ENCODE peak calls at places on chromosomes 4 and X, in nine cellular contexts. One of them, this sample, is unnamed.

GRCh38 chrX:116240446-116240845 is 69.9 kb downstream of the AGTR2 start:
- DNase-seq in CD8-positive, alpha-beta memory T cell: no peak
- DNase-seq in kidney: no peak
- DNase-seq in A549: no peak
- DNase-seq in astrocyte of the cerebellum: no peak
- DNase-seq in left ventricle myocardium inferior: no peak
- DNase-seq in pancreas: no peak
- DNase-seq in AG09309: no peak
- DNase-seq in Caco-2: no peak
- DNase-seq in this sample: no peak

GRCh38 chr4:11769425-11769824 is 340.7 kb upstream of the HS3ST1 start:
- DNase-seq in CD8-positive, alpha-beta memory T cell: no peak
- DNase-seq in kidney: no peak
- DNase-seq in A549: no peak
- DNase-seq in astrocyte of the cerebellum: no peak
- DNase-seq in left ventricle myocardium inferior: no peak
- DNase-seq in pancreas: no peak
- DNase-seq in AG09309: no peak
- DNase-seq in Caco-2: no peak
- DNase-seq in this sample: no peak

GRCh38 chrX:97089116-97089515 is 205.4 kb downstream of the RPA4 start:
- DNase-seq in CD8-positive, alpha-beta memory T cell: no peak
- DNase-seq in kidney: no peak
- DNase-seq in A549: no peak
- DNase-seq in astrocyte of the cerebellum: no peak
- DNase-seq in left ventricle myocardium inferior: no peak
- DNase-seq in pancreas: no peak
- DNase-seq in AG09309: no peak
- DNase-seq in Caco-2: no peak
- DNase-seq in this sample: no peak

GRCh38 chrX:134443461-134443860 is 16.5 kb upstream of the HPRT1 start:
- DNase-seq in CD8-positive, alpha-beta memory T cell: no peak
- DNase-seq in kidney: no peak
- DNase-seq in A549: no peak
- DNase-seq in astrocyte of the cerebellum: no peak
- DNase-seq in left ventricle myocardium inferior: no peak
- DNase-seq in pancreas: no peak
- DNase-seq in AG09309: no peak
- DNase-seq in Caco-2: no peak
- DNase-seq in this sample: no peak

GRCh38 chr4:80713409-80713808 is 317.1 kb upstream of the BMP3 start:
- DNase-seq in CD8-positive, alpha-beta memory T cell: no peak
- DNase-seq in kidney: no peak
- DNase-seq in A549: no peak
- DNase-seq in astrocyte of the cerebellum: no peak
- DNase-seq in left ventricle myocardium inferior: no peak
- DNase-seq in pancreas: no peak
- DNase-seq in AG09309: no peak
- DNase-seq in Caco-2: no peak
- DNase-seq in this sample: no peak

GRCh38 chrX:74781507-74782034 is 143.7 kb downstream of the NEXMIF start:
- DNase-seq in CD8-positive, alpha-beta memory T cell: no peak
- DNase-seq in kidney: no peak
- DNase-seq in A549: no peak
- DNase-seq in astrocyte of the cerebellum: no peak
- DNase-seq in left ventricle myocardium inferior: no peak
- DNase-seq in pancreas: no peak
- DNase-seq in AG09309: no peak
- DNase-seq in Caco-2: no peak
- DNase-seq in this sample: no peak

GRCh38 chrX:29376584-29376983 is 789.3 kb downstream of the IL1RAPL1 start:
- DNase-seq in CD8-positive, alpha-beta memory T cell: no peak
- DNase-seq in kidney: no peak
- DNase-seq in A549: no peak
- DNase-seq in astrocyte of the cerebellum: no peak
- DNase-seq in left ventricle myocardium inferior: no peak
- DNase-seq in pancreas: no peak
- DNase-seq in AG09309: no peak
- DNase-seq in Caco-2: no peak
- DNase-seq in this sample: no peak

GRCh38 chr4:124060261-124060918 is 652.1 kb downstream of the ANKRD50 start:
- DNase-seq in CD8-positive, alpha-beta memory T cell: no peak
- DNase-seq in kidney: no peak
- DNase-seq in A549: no peak
- DNase-seq in astrocyte of the cerebellum: peak
- DNase-seq in left ventricle myocardium inferior: peak
- DNase-seq in pancreas: no peak
- DNase-seq in AG09309: no peak
- DNase-seq in Caco-2: no peak
- DNase-seq in this sample: no peak

GRCh38 chr4:121712001-121712655 is 15.3 kb upstream of the ANXA5 start:
- DNase-seq in CD8-positive, alpha-beta memory T cell: no peak
- DNase-seq in kidney: no peak
- DNase-seq in A549: no peak
- DNase-seq in astrocyte of the cerebellum: no peak
- DNase-seq in left ventricle myocardium inferior: no peak
- DNase-seq in pancreas: no peak
- DNase-seq in AG09309: no peak
- DNase-seq in Caco-2: no peak
- DNase-seq in this sample: no peak

GRCh38 chr4:98540803-98541202 is 117.6 kb downstream of the TSPAN5 start:
- DNase-seq in CD8-positive, alpha-beta memory T cell: no peak
- DNase-seq in kidney: no peak
- DNase-seq in A549: no peak
- DNase-seq in astrocyte of the cerebellum: no peak
- DNase-seq in left ventricle myocardium inferior: no peak
- DNase-seq in pancreas: no peak
- DNase-seq in AG09309: no peak
- DNase-seq in Caco-2: no peak
- DNase-seq in this sample: no peak

GRCh38 chr4:147085796-147086195 is 140.1 kb upstream of the TTC29 start:
- DNase-seq in CD8-positive, alpha-beta memory T cell: no peak
- DNase-seq in kidney: no peak
- DNase-seq in A549: no peak
- DNase-seq in astrocyte of the cerebellum: no peak
- DNase-seq in left ventricle myocardium inferior: no peak
- DNase-seq in pancreas: no peak
- DNase-seq in AG09309: no peak
- DNase-seq in Caco-2: no peak
- DNase-seq in this sample: no peak

GRCh38 chr4:94559351-94559806 is 107.6 kb downstream of the PDLIM5 start:
- DNase-seq in CD8-positive, alpha-beta memory T cell: no peak
- DNase-seq in kidney: no peak
- DNase-seq in A549: no peak
- DNase-seq in astrocyte of the cerebellum: no peak
- DNase-seq in left ventricle myocardium inferior: no peak
- DNase-seq in pancreas: no peak
- DNase-seq in AG09309: no peak
- DNase-seq in Caco-2: no peak
- DNase-seq in this sample: no peak

GRCh38 chr4:19348746-19349145 is 903.0 kb upstream of the SLIT2 start:
- DNase-seq in CD8-positive, alpha-beta memory T cell: no peak
- DNase-seq in kidney: no peak
- DNase-seq in A549: no peak
- DNase-seq in astrocyte of the cerebellum: peak
- DNase-seq in left ventricle myocardium inferior: no peak
- DNase-seq in pancreas: no peak
- DNase-seq in AG09309: no peak
- DNase-seq in Caco-2: no peak
- DNase-seq in this sample: no peak

GRCh38 chr4:19030536-19030935 is 1009.0 kb upstream of the LCORL start:
- DNase-seq in CD8-positive, alpha-beta memory T cell: no peak
- DNase-seq in kidney: no peak
- DNase-seq in A549: no peak
- DNase-seq in astrocyte of the cerebellum: no peak
- DNase-seq in left ventricle myocardium inferior: no peak
- DNase-seq in pancreas: no peak
- DNase-seq in AG09309: no peak
- DNase-seq in Caco-2: no peak
- DNase-seq in this sample: no peak

DNA sequence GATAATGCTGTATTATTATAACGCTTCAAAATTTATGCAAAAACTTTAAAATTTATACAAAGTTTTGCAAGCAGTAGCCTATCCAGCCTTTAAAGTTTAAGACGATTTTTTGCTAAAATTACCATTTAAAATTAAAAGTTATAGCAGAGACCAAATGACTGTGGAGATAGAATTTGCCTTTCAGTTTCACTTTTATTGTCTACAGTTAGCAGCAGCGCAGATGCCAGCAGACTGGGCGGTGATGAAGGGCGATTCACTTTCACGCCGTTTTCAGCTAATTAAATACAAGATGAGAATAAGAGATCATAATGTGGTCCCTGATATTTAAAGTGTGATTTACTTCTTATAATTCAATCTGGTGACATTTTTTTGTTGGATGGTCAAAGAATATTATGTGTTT is 1381.5 kb upstream of the ADGRL3 start:
- DNase-seq in CD8-positive, alpha-beta memory T cell: no peak
- DNase-seq in kidney: no peak
- DNase-seq in A549: peak
- DNase-seq in astrocyte of the cerebellum: peak
- DNase-seq in left ventricle myocardium inferior: no peak
- DNase-seq in pancreas: no peak
- DNase-seq in AG09309: no peak
- DNase-seq in Caco-2: no peak
- DNase-seq in this sample: no peak
- H3K4me3 ChIP-seq in CD8-positive, alpha-beta memory T cell: no peak
- H3K4me3 ChIP-seq in kidney: peak
- H3K4me3 ChIP-seq in A549: peak
- H3K4me3 ChIP-seq in astrocyte of the cerebellum: peak
- H3K4me3 ChIP-seq in left ventricle myocardium inferior: no peak
- H3K4me3 ChIP-seq in pancreas: no peak
- H3K4me3 ChIP-seq in AG09309: no peak
- H3K4me3 ChIP-seq in Caco-2: no peak
- H3K4me3 ChIP-seq in this sample: peak

DNA sequence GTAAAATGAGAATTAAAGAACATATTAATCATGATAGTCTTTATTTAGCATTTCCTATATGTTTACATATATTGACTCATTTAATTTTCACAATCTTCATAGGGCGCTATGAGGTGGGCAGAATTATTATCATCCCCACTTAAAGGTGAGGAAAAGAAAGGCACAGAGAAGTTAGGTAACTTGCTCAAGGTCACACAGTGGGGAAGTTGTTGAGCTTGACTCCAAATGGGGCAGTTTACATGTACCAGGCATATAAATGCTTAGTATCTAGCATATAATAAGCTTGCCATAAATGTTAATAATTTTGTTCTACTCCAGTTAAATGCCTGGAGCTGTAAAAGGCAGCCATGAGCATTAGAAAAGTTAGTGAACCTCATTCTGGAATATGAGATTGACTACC is 1.5 kb downstream of the CMC4 start:
- DNase-seq in CD8-positive, alpha-beta memory T cell: no peak
- DNase-seq in kidney: no peak
- DNase-seq in A549: no peak
- DNase-seq in astrocyte of the cerebellum: no peak
- DNase-seq in left ventricle myocardium inferior: no peak
- DNase-seq in pancreas: no peak
- DNase-seq in AG09309: no peak
- DNase-seq in Caco-2: no peak
- DNase-seq in this sample: no peak
- H3K4me3 ChIP-seq in CD8-positive, alpha-beta memory T cell: no peak
- H3K4me3 ChIP-seq in kidney: peak
- H3K4me3 ChIP-seq in A549: peak
- H3K4me3 ChIP-seq in astrocyte of the cerebellum: no peak
- H3K4me3 ChIP-seq in left ventricle myocardium inferior: peak
- H3K4me3 ChIP-seq in pancreas: no peak
- H3K4me3 ChIP-seq in AG09309: no peak
- H3K4me3 ChIP-seq in Caco-2: no peak
- H3K4me3 ChIP-seq in this sample: peak

GRCh38 chr4:30720656-30721352 is 635 bp downstream of the PCDH7 start:
- DNase-seq in CD8-positive, alpha-beta memory T cell: no peak
- DNase-seq in kidney: peak
- DNase-seq in A549: peak
- DNase-seq in astrocyte of the cerebellum: no peak
- DNase-seq in left ventricle myocardium inferior: peak
- DNase-seq in pancreas: peak
- DNase-seq in AG09309: no peak
- DNase-seq in Caco-2: peak
- DNase-seq in this sample: no peak
- H3K4me3 ChIP-seq in CD8-positive, alpha-beta memory T cell: no peak
- H3K4me3 ChIP-seq in kidney: peak
- H3K4me3 ChIP-seq in A549: peak
- H3K4me3 ChIP-seq in astrocyte of the cerebellum: peak
- H3K4me3 ChIP-seq in left ventricle myocardium inferior: peak
- H3K4me3 ChIP-seq in pancreas: peak
- H3K4me3 ChIP-seq in AG09309: peak
- H3K4me3 ChIP-seq in Caco-2: peak
- H3K4me3 ChIP-seq in this sample: peak

DNA sequence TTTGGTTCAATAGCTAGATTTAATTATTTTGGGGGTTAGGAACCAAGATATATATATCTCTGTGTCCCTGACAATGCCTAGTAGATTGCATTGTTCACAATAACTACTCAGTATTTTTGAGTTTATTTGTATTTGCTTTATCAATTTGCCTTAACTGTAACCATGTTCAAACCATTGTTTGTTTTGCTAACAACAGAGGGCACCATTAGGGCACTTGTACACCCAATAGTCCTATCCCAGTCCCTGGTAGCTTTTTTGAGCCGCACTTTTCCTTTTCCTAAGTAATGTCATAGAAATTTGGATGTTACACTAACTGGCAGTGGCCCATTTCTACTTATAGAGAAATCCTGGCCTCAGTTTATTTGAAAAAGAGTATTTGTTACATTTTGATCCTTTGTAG is 582 bp upstream of the KLHL5 start:
- DNase-seq in CD8-positive, alpha-beta memory T cell: no peak
- DNase-seq in kidney: no peak
- DNase-seq in A549: no peak
- DNase-seq in astrocyte of the cerebellum: no peak
- DNase-seq in left ventricle myocardium inferior: no peak
- DNase-seq in pancreas: no peak
- DNase-seq in AG09309: no peak
- DNase-seq in Caco-2: no peak
- DNase-seq in this sample: no peak
- H3K4me3 ChIP-seq in CD8-positive, alpha-beta memory T cell: no peak
- H3K4me3 ChIP-seq in kidney: no peak
- H3K4me3 ChIP-seq in A549: no peak
- H3K4me3 ChIP-seq in astrocyte of the cerebellum: no peak
- H3K4me3 ChIP-seq in left ventricle myocardium inferior: no peak
- H3K4me3 ChIP-seq in pancreas: no peak
- H3K4me3 ChIP-seq in AG09309: no peak
- H3K4me3 ChIP-seq in Caco-2: no peak
- H3K4me3 ChIP-seq in this sample: no peak